ENCODE peak calls at places on chromosome 11, in seven cellular contexts. M is colonic mucosa; E is CD8-positive, alpha-beta T cell; W is tibial artery; O is Caco-2; H is IMR-90; N is foreskin fibroblast. P is an unnamed sample.

GRCh38 chr11:117565709-117566108 is 231.3 kb downstream of the DSCAML1 start:
- DNase-seq in M (no peak), E (no peak), W (no peak), O (no peak), H (no peak), N (no peak), P (no peak)

GRCh38 chr11:47468598-47469214 is 19.8 kb upstream of the RAPSN start:
- DNase-seq in M (no peak), E (no peak), W (peak; percentile 34), O (no peak), H (peak; percentile 26), N (no peak), P (no peak)

GRCh38 chr11:103779054-103779453 is 257.4 kb upstream of the DDI1 start:
- DNase-seq in M (no peak), E (no peak), W (no peak), O (no peak), H (no peak), N (no peak), P (no peak)

GRCh38 chr11:4994551-4994950 is at the start of gene OR51L1:
- DNase-seq in M (no peak), E (no peak), W (no peak), O (no peak), H (no peak), N (no peak), P (no peak)

GRCh38 chr11:45468265-45468856 is 182.2 kb upstream of the SYT13 start:
- DNase-seq in M (no peak), E (no peak), W (no peak), O (no peak), H (peak; percentile 4), N (peak; percentile 14), P (no peak)

GRCh38 chr11:44246726-44247125 is 63.2 kb downstream of the ALX4 start:
- DNase-seq in M (no peak), E (no peak), W (no peak), O (no peak), H (no peak), N (no peak), P (no peak)

GRCh38 chr11:35267504-35267903 is 128.5 kb downstream of the CD44 start:
- DNase-seq in M (no peak), E (no peak), W (no peak), O (no peak), H (peak; percentile 91), N (no peak), P (no peak)

GRCh38 chr11:27161071-27161470 is 120.5 kb downstream of the BBOX1 start:
- DNase-seq in M (no peak), E (no peak), W (no peak), O (no peak), H (peak; percentile 68), N (peak; percentile 55), P (no peak)

GRCh38 chr11:12769834-12770345 is 95.7 kb downstream of the TEAD1 start:
- DNase-seq in M (no peak), E (no peak), W (no peak), O (no peak), H (peak; percentile 75), N (peak; percentile 74), P (peak; percentile 21)

GRCh38 chr11:133951484-133952198 is 5.1 kb downstream of the IGSF9B start:
- DNase-seq in M (no peak), E (no peak), W (peak; percentile 90), O (no peak), H (peak; percentile 4), N (peak; percentile 11), P (no peak)

GRCh38 chr11:15810079-15810478 is 546.3 kb downstream of the SOX6 start:
- DNase-seq in M (no peak), E (no peak), W (no peak), O (no peak), H (no peak), N (no peak), P (no peak)

GRCh38 chr11:43770173-43770572 is 89.6 kb downstream of the HSD17B12 start:
- DNase-seq in M (no peak), E (no peak), W (no peak), O (no peak), H (no peak), N (no peak), P (no peak)

GRCh38 chr11:126308271-126308671 is 4.4 kb downstream of the DCPS start:
- DNase-seq in M (no peak), E (no peak), W (no peak), O (no peak), H (no peak), N (no peak), P (peak; percentile 60)

GRCh38 chr11:103661991-103662390 is 374.4 kb upstream of the DDI1 start:
- DNase-seq in M (no peak), E (no peak), W (no peak), O (no peak), H (no peak), N (no peak), P (no peak)

GRCh38 chr11:34655335-34656008 is 34.6 kb downstream of the EHF start:
- DNase-seq in M (no peak), E (no peak), W (no peak), O (no peak), H (peak; percentile 97), N (peak; percentile 92), P (no peak)

GRCh38 chr11:131495417-131495816 is 125.0 kb downstream of the NTM start:
- DNase-seq in M (peak; percentile 22), E (no peak), W (no peak), O (no peak), H (no peak), N (no peak), P (no peak)

GRCh38 chr11:106159846-106160245 is 82.4 kb downstream of the AASDHPPT start:
- DNase-seq in M (no peak), E (no peak), W (no peak), O (no peak), H (no peak), N (peak; percentile 29), P (no peak)

GRCh38 chr11:72764503-72764902 is 12.3 kb upstream of the ARAP1 start:
- DNase-seq in M (peak; percentile 82), E (no peak), W (no peak), O (peak; percentile 74), H (no peak), N (no peak), P (no peak)

GRCh38 chr11:14041565-14041964 is 79.0 kb downstream of the SPON1 start:
- DNase-seq in M (no peak), E (no peak), W (no peak), O (no peak), H (no peak), N (no peak), P (no peak)

GRCh38 chr11:69831985-69832384 is 12.8 kb upstream of the FGF3 start:
- DNase-seq in M (no peak), E (no peak), W (no peak), O (no peak), H (no peak), N (no peak), P (no peak)

GRCh38 chr11:59152312-59152967 is 9.8 kb downstream of the FAM111A start:
- DNase-seq in M (no peak), E (no peak), W (no peak), O (no peak), H (no peak), N (no peak), P (no peak)

GRCh38 chr11:57764972-57765371 is 3.4 kb downstream of the CTNND1 start:
- DNase-seq in M (no peak), E (no peak), W (no peak), O (no peak), H (no peak), N (no peak), P (no peak)
- H3K4me3 ChIP-seq in M (peak overlapping the region; percentile 46), E (no peak overlapping the region), W (peak overlapping the region; percentile 55), O (peak overlapping the region; percentile 84), H (peak overlapping the region; percentile 99), N (peak overlapping the region; percentile 83), P (no peak overlapping the region)

DNA sequence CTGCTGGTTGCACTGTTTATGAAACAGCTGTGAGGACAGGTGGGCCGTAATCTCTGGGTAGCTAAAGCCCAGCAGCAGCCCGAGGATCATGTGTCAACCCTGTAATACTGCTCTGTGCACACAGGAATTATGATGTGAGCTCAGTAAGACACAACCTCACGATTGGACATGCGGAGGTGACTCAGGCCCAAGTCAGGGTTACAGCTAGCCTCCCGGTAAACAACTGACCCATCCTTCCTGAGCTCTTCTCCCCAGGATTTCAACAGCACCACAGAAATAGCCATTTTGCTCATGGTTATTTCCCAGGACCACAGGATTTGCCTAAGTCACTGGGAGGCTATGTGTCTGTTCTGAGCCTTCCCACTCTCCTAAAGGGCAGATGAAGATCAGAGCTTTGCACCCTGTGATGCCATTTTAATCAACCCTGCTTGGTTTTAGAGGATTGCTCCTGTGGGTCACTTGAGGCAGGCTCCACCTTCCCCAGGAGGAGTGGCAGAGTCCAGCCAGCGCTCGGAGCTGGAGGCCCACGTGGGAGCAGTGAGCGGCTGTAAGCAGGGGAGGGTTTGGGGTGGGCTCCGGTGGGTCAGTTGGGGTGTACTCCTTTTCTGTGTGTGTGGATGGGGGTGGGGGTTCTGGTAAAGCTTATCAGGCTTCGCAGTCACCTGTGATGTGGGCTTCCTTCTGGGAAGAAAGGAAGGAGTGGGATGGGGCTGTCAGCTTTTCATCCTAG is at the start of gene AMPD3:
- DNase-seq in M (no peak), E (no peak), W (no peak), O (no peak), H (peak; percentile 99), N (peak; percentile 94), P (no peak)
- H3K4me3 ChIP-seq in M (peak within 1 kb of the TSS; percentile 21), E (peak within 1 kb of the TSS; percentile 52), W (peak within 1 kb of the TSS; percentile 4), O (peak within 1 kb of the TSS; percentile 21), H (peak within 1 kb of the TSS; percentile 49), N (peak within 1 kb of the TSS; percentile 41), P (no peak within 1 kb of the TSS)

DNA sequence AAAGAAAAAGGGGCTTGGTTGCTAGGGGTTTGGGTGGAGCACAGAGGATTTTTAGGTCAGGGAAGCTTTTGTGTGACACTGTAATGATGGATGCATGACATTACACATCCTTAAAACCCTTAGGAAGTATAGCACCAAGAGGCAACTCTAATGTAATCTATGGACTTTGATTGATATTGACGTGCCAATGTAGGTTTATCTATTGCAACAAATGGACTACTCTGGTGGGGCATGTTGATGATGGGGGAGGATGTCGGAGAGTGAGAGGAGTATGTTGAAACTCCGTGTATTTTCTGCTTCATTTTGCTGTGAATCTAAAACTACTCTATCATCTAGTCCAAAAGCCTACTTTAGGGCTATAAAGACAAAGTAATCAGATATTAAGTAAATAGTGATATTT is 72.3 kb upstream of the PAX6 start:
- DNase-seq in M (no peak), E (no peak), W (no peak), O (no peak), H (no peak), N (no peak), P (no peak)
- H3K4me3 ChIP-seq in M (no peak overlapping the region), E (no peak overlapping the region), W (no peak overlapping the region), O (no peak overlapping the region), H (no peak overlapping the region), N (no peak overlapping the region), P (no peak overlapping the region)

GRCh38 chr11:132943737-132944556 is 588.4 kb downstream of the OPCML start:
- DNase-seq in M (no peak), E (no peak), W (no peak), O (no peak), H (no peak), N (no peak), P (no peak)
- H3K4me3 ChIP-seq in M (no peak overlapping the region), E (no peak overlapping the region), W (no peak overlapping the region), O (no peak overlapping the region), H (peak overlapping the region; percentile 53), N (peak overlapping the region; percentile 46), P (no peak overlapping the region)

P was measured in HAP-1.